ENCODE peak calls at places on chromosome 1, in six cellular contexts. M is GM12865, A is coronary artery, Y is choroid plexus epithelial cell, S is HCT116, O is lower lobe of right lung. N is an unnamed sample.

GRCh38 chr1:235843458-235843857 is 23.2 kb downstream of the LYST start:
- DNase-seq in O (no peak), A (no peak), S (peak), Y (peak), M (peak), N (peak)

GRCh38 chr1:94958081-94958480 is 31.2 kb upstream of the CNN3 start:
- DNase-seq in S (no peak), O (no peak), Y (no peak), M (no peak), A (no peak), N (no peak)

GRCh38 chr1:9371391-9371935 is 78.8 kb downstream of the SPSB1 start:
- DNase-seq in O (no peak), A (peak), M (no peak), S (no peak), Y (peak), N (peak)

GRCh38 chr1:201190005-201190404 is 619 bp upstream of the IGFN1 start:
- DNase-seq in A (no peak), M (no peak), S (no peak), Y (no peak), O (no peak), N (no peak)

GRCh38 chr1:151282883-151283725 is 1.0 kb downstream of the ZNF687 start:
- DNase-seq in Y (no peak), M (peak), S (no peak), A (no peak), O (peak), N (no peak)

GRCh38 chr1:110188116-110188618 is 21.9 kb upstream of the KCNC4 start:
- DNase-seq in S (no peak), O (no peak), Y (peak), M (no peak), A (no peak), N (peak)

GRCh38 chr1:105436589-105437259 is 1619.8 kb upstream of the PRMT6 start:
- DNase-seq in A (no peak), S (no peak), M (no peak), O (no peak), Y (no peak), N (no peak)

GRCh38 chr1:923131-923990 is at the start of gene SAMD11:
- DNase-seq in S (peak), A (no peak), O (peak), Y (peak), M (peak), N (peak)

GRCh38 chr1:36352141-36352909 is 28.9 kb upstream of the EVA1B start:
- DNase-seq in S (no peak), Y (peak), O (no peak), M (no peak), A (no peak), N (peak)

GRCh38 chr1:151144474-151145157 is 1.8 kb downstream of the SEMA6C start:
- DNase-seq in S (no peak), M (no peak), Y (peak), A (no peak), O (no peak), N (no peak)

GRCh38 chr1:234781241-234782056 is 171.5 kb upstream of the IRF2BP2 start:
- DNase-seq in M (no peak), A (peak), S (no peak), Y (no peak), O (no peak), N (no peak)

GRCh38 chr1:156689035-156689959 is 12.1 kb upstream of the NES start:
- DNase-seq in O (peak), Y (peak), A (no peak), S (peak), M (peak), N (peak)

GRCh38 chr1:168470821-168471473 is 72.8 kb downstream of the XCL2 start:
- DNase-seq in S (peak), A (no peak), Y (peak), O (no peak), M (no peak), N (peak)

GRCh38 chr1:42035205-42035829 is 116.6 kb upstream of the HIVEP3 start:
- DNase-seq in S (peak), M (no peak), O (peak), Y (peak), A (peak), N (peak)

GRCh38 chr1:93874025-93874651 is 4.9 kb downstream of the DNTTIP2 start:
- DNase-seq in O (no peak), A (no peak), S (no peak), Y (peak), M (peak), N (peak)

GRCh38 chr1:68036946-68037345 is 13.5 kb downstream of the DIRAS3 start:
- DNase-seq in A (no peak), O (no peak), S (no peak), M (no peak), Y (no peak), N (no peak)

GRCh38 chr1:172180886-172181285 is 239.6 kb upstream of the C1orf105 start:
- DNase-seq in S (no peak), Y (peak), O (peak), M (peak), A (no peak), N (peak)

GRCh38 chr1:39204441-39205081 is at the start of gene MACF1:
- DNase-seq in Y (peak), S (no peak), M (peak), O (no peak), A (peak), N (peak)

GRCh38 chr1:161382214-161383019 is 14.7 kb upstream of the CFAP126 start:
- DNase-seq in O (no peak), S (peak), M (peak), Y (peak), A (no peak), N (peak)

GRCh38 chr1:116769050-116769449 is 14.8 kb downstream of the CD2 start:
- DNase-seq in A (no peak), M (peak), Y (no peak), S (no peak), O (no peak), N (no peak)

GRCh38 chr1:244599937-244600350 is 53.0 kb upstream of the DESI2 start:
- DNase-seq in Y (peak), S (peak), A (no peak), M (peak), O (no peak), N (peak)

GRCh38 chr1:113199718-113200455 is 126.9 kb downstream of the LRIG2 start:
- DNase-seq in A (no peak), M (no peak), Y (no peak), S (no peak), O (peak), N (no peak)

GRCh38 chr1:40848530-40849189 is 13.5 kb downstream of the CITED4 start:
- DNase-seq in Y (peak), O (peak), M (peak), S (peak), A (no peak), N (peak)

GRCh38 chr1:40979241-40980067 is at the start of gene CTPS1:
- DNase-seq in Y (peak), A (peak), M (peak), O (peak), S (peak), N (peak)

GRCh38 chr1:67371681-67372080 is 58.5 kb downstream of the SERBP1 start:
- DNase-seq in O (no peak), A (no peak), Y (peak), S (no peak), M (no peak), N (no peak)

GRCh38 chr1:226611301-226611700 is 62.7 kb downstream of the STUM start:
- DNase-seq in S (no peak), M (no peak), O (no peak), Y (no peak), A (peak), N (no peak)

GRCh38 chr1:39850606-39851216 is 32.6 kb downstream of the TRIT1 start:
- DNase-seq in O (no peak), Y (no peak), S (no peak), M (peak), A (no peak), N (no peak)

GRCh38 chr1:1892079-1892762 is 1.3 kb upstream of the GNB1 start:
- DNase-seq in A (no peak), O (no peak), M (no peak), S (no peak), Y (no peak), N (no peak)

GRCh38 chr1:64309468-64309867 is 106.0 kb downstream of the UBE2U start:
- DNase-seq in O (no peak), Y (no peak), M (no peak), S (no peak), A (no peak), N (no peak)

GRCh38 chr1:152165291-152166077 is 6.5 kb upstream of the RPTN start:
- DNase-seq in O (no peak), S (no peak), M (no peak), A (no peak), Y (no peak), N (no peak)

GRCh38 chr1:41479808-41480160 is 4.7 kb downstream of the EDN2 start:
- DNase-seq in S (no peak), O (no peak), A (no peak), M (no peak), Y (no peak), N (no peak)

GRCh38 chr1:209238356-209238755 is 345.2 kb upstream of the CAMK1G start:
- DNase-seq in Y (no peak), M (no peak), S (no peak), O (no peak), A (no peak), N (no peak)

GRCh38 chr1:101474039-101474665 is 237.3 kb downstream of the S1PR1 start:
- DNase-seq in O (no peak), M (peak), Y (peak), A (no peak), S (peak), N (peak)

GRCh38 chr1:226457307-226457712 is 49.4 kb upstream of the PARP1 start:
- DNase-seq in O (no peak), S (no peak), A (no peak), Y (peak), M (peak), N (peak)

GRCh38 chr1:204685236-204686006 is at the start of gene LRRN2:
- DNase-seq in O (no peak), A (no peak), S (no peak), Y (no peak), M (no peak), N (no peak)

GRCh38 chr1:229600229-229600628 is 25.7 kb downstream of the TAF5L start:
- DNase-seq in O (no peak), S (no peak), A (no peak), M (no peak), Y (no peak), N (no peak)

GRCh38 chr1:229594227-229595008 is 31.5 kb downstream of the TAF5L start:
- DNase-seq in S (no peak), O (no peak), A (no peak), Y (no peak), M (no peak), N (no peak)

GRCh38 chr1:229597877-229598276 is 28.0 kb downstream of the TAF5L start:
- DNase-seq in O (no peak), Y (peak), A (no peak), S (no peak), M (no peak), N (peak)

GRCh38 chr1:229599218-229599812 is 26.6 kb downstream of the TAF5L start:
- DNase-seq in O (no peak), Y (no peak), M (no peak), S (no peak), A (no peak), N (peak)

GRCh38 chr1:229596961-229597699 is 28.8 kb downstream of the TAF5L start:
- DNase-seq in S (no peak), M (no peak), O (no peak), A (peak), Y (peak), N (peak)
- TF ChIP-seq CTCF in S (no peak), M (no peak), O (no peak), A (no peak), Y (no peak), N (no peak)

GRCh38 chr1:198542632-198543031 is 2.2 kb upstream of the ATP6V1G3 start:
- DNase-seq in A (no peak), O (no peak), S (no peak), M (no peak), Y (no peak), N (no peak)

GRCh38 chr1:198541737-198542136 is 1.3 kb upstream of the ATP6V1G3 start:
- DNase-seq in S (no peak), A (no peak), Y (no peak), O (no peak), M (no peak), N (no peak)

GRCh38 chr1:198535631-198536030 is 4.8 kb downstream of the ATP6V1G3 start:
- DNase-seq in M (no peak), O (no peak), A (no peak), Y (no peak), S (no peak), N (no peak)

GRCh38 chr1:198540580-198540979 is at the start of gene ATP6V1G3:
- DNase-seq in A (no peak), Y (no peak), O (no peak), S (no peak), M (no peak), N (no peak)

DNA sequence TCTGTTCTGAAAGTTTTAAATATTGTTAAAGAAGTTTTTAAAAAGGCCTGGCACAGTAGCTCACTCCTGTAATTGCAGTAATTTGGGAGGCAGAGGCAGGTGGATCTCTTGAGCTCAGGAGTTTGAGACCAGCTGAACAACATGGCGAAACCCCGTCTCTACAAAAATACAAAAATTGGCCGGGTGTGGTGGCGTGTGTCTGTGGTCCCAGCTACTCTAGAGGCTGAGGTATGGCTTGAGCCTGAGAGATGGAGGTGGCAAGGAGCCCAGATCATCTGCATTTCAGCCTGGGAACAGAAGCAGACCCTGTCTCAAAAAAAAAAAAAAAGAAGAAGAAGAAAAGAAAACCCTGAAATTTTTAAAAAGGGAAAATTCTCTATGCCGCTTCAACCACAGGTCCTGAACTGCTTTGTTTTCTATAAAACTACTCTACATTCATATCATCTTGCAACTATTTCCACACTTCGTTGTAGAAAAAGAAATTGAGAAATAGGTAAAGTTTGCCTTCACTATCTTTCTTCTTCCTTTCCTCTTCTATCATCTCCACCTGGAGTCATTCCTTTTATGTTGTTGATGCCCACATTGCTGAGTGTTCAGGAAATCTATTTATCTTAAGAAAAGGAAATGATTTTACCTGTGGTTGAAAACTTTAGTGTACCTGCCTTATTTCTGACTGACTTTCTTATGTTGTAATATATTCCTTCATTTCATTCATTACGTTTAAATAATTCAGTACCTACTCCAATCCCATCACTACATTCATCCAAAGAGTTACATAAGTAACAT is 1.7 kb downstream of the ATP6V1G3 start:
- DNase-seq in Y (no peak), O (no peak), M (no peak), S (no peak), A (no peak), N (no peak)
- H3K4me3 ChIP-seq in Y (no peak), O (no peak), M (no peak), S (no peak), A (no peak), N (no peak)

DNA sequence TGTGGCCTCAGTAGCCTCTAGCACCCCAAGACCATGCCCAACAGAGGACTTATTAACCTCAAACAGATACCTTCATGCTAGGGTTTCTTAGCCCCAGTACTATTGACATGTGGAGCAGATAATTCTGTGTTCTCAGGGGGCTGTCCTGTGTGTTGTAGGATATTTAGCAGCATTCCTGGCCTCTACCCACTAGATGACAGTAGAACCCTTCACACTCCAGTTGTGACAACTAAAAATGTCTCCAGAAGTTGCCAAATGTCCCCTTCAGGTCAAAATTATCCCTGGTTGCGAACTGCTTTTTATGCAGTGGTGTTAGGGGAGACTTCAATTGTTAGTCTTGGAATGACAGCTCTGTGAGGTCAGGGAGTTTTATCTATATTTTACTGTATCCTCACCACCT is 8.1 kb downstream of the KAZN start:
- DNase-seq in M (peak), A (no peak), S (no peak), Y (no peak), O (no peak), N (no peak)
- TF ChIP-seq CTCF in M (peak), A (no peak), S (no peak), Y (peak), O (no peak), N (peak)

GRCh38 chr1:220732621-220733020 is 15.5 kb upstream of the MTARC2 start:
- DNase-seq in Y (no peak), S (no peak), O (no peak), A (no peak), M (no peak), N (no peak)
- H3K4me3 ChIP-seq in Y (no peak), S (peak), O (peak), A (peak), M (no peak), N (no peak)

DNA sequence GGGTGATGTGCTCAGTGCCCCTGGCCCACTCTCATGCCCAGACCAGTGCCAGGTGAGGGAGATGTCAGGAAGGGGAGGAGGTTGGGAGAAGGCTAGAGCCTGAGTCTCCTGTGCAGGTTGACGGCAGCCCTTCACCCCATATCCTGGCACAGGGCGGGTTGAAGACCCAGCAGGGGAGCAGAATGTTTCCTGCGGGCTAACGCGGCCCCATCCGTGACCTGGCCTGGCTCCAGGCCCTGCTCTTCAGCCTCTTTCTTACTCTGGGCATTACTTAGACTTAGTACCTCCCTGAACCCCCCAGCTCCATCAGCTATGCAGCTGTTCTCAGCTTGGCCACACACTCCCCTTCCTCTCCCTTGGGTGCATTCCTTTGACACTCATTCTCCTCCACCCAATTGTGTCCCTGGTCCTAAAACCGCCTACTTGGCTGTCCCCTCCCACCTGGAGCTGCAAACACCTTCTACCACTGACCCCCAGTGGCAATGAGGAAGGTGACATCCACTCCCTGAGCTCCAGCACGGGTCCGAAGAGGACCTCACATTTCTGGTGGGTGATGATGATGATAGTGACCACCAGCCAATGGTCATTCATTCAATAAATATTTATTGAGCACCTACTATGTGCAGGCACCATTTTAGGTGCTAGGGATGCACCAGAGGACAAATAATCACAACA is 179.0 kb downstream of the PTPRU start:
- DNase-seq in A (peak), Y (peak), O (no peak), S (peak), M (peak), N (peak)
- TF ChIP-seq CTCF in A (no peak), Y (peak), O (no peak), S (peak), M (no peak), N (no peak)

DNA sequence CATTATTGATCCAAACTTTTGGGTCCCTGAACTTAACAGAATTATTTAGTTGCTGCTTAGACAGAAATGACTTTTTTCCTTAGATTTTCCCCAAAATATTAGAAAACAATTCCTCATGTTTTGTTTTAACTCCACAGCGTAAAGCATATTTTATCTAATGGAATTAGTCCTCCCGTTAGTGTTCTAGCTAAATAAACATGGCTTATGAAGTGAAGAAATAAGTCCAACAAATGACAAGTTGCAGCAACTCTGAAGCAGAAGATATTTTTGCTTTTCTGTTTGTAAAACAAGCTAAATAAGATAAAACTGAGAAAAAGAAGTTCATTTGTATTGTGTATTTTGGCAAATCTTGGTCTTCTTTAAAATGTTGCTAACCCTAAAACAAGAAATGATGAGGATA is 12.3 kb downstream of the NFIA start:
- DNase-seq in M (no peak), O (no peak), A (no peak), S (no peak), Y (no peak), N (no peak)
- H3K4me3 ChIP-seq in M (no peak), O (no peak), A (peak), S (no peak), Y (no peak), N (no peak)

GRCh38 chr1:47675047-47675675 is 237.3 kb downstream of the FOXD2 start:
- DNase-seq in A (peak), S (no peak), Y (no peak), M (no peak), O (no peak), N (no peak)
- TF ChIP-seq CTCF in A (no peak), S (no peak), Y (no peak), M (no peak), O (no peak), N (no peak)

DNA sequence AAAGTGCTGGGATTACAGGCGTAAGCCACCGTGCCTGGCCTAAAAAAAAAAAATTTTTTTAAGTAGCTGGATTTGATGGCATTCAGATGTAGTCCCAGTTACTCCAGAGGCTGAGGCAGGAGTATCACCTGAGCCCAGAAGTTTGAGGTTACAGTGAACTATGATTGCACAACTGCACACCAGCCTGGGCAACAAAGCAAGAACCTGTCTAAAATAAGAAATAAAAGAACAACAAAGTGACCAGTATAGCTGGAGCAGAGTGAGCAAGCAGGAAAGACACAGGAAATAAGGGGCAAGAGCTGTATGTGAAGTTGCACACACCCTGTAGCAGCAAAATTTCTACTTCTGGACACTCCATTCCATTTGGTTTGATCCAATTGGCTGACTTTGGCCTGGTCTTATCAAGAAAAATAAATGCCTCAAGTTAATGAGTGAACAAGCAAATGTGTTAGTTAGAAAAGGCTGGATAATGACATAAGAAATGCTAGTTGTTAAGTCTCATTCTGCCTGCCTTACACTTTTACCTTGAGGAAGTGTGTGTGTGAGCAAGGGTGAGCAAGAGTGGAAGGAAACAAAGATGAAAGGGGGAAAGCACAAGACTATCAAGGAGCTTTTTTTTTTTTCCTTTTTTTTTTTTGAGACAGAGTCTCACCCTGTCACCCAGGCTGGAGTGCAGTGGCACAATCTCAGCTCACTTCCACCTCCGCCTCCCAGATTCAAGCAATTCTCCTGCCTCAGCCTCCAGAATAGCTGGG is 7.9 kb downstream of the ATP5IF1 start:
- DNase-seq in Y (no peak), O (no peak), M (no peak), A (no peak), S (no peak), N (no peak)
- H3K4me3 ChIP-seq in Y (no peak), O (no peak), M (no peak), A (no peak), S (no peak), N (no peak)